ENCODE peak calls at places on chromosomes 3 and 15, in six cellular contexts. One of them, this sample, is unnamed.

GRCh38 chr15:32687556-32687955 is 30.2 kb upstream of the GREM1 start:
- DNase-seq in tibial nerve: no peak
- DNase-seq in uterus: no peak
- DNase-seq in fibroblast of lung: peak; percentile 83
- DNase-seq in right cardiac atrium: no peak
- DNase-seq in astrocyte: peak; percentile 79
- DNase-seq in this sample: no peak

GRCh38 chr3:14548321-14548729 is 8.2 kb upstream of the GRIP2 start:
- DNase-seq in tibial nerve: peak; percentile 52
- DNase-seq in uterus: peak; percentile 73
- DNase-seq in fibroblast of lung: peak; percentile 45
- DNase-seq in right cardiac atrium: peak; percentile 71
- DNase-seq in astrocyte: peak; percentile 29
- DNase-seq in this sample: peak; percentile 86

GRCh38 chr3:185796431-185797107 is 28.3 kb downstream of the IGF2BP2 start:
- DNase-seq in tibial nerve: no peak
- DNase-seq in uterus: no peak
- DNase-seq in fibroblast of lung: peak; percentile 86
- DNase-seq in right cardiac atrium: no peak
- DNase-seq in astrocyte: peak; percentile 84
- DNase-seq in this sample: no peak

GRCh38 chr3:13621381-13622221 is 72.7 kb downstream of the FBLN2 start:
- DNase-seq in tibial nerve: no peak
- DNase-seq in uterus: no peak
- DNase-seq in fibroblast of lung: no peak
- DNase-seq in right cardiac atrium: peak; percentile 48
- DNase-seq in astrocyte: no peak
- DNase-seq in this sample: peak; percentile 42

GRCh38 chr3:146975476-146975875 is 370.3 kb upstream of the PLSCR5 start:
- DNase-seq in tibial nerve: no peak
- DNase-seq in uterus: no peak
- DNase-seq in fibroblast of lung: no peak
- DNase-seq in right cardiac atrium: no peak
- DNase-seq in astrocyte: no peak
- DNase-seq in this sample: no peak

GRCh38 chr15:73330206-73331051 is 38.3 kb downstream of the HCN4 start:
- DNase-seq in tibial nerve: no peak
- DNase-seq in uterus: no peak
- DNase-seq in fibroblast of lung: no peak
- DNase-seq in right cardiac atrium: no peak
- DNase-seq in astrocyte: no peak
- DNase-seq in this sample: peak; percentile 51

GRCh38 chr15:36232491-36232890 is 346.9 kb upstream of the CDIN1 start:
- DNase-seq in tibial nerve: no peak
- DNase-seq in uterus: no peak
- DNase-seq in fibroblast of lung: no peak
- DNase-seq in right cardiac atrium: no peak
- DNase-seq in astrocyte: no peak
- DNase-seq in this sample: no peak

GRCh38 chr15:96162322-96162721 is 168.2 kb upstream of the NR2F2 start:
- DNase-seq in tibial nerve: no peak
- DNase-seq in uterus: no peak
- DNase-seq in fibroblast of lung: no peak
- DNase-seq in right cardiac atrium: no peak
- DNase-seq in astrocyte: no peak
- DNase-seq in this sample: no peak

GRCh38 chr15:39272901-39273300 is 308.0 kb upstream of the THBS1 start:
- DNase-seq in tibial nerve: no peak
- DNase-seq in uterus: no peak
- DNase-seq in fibroblast of lung: no peak
- DNase-seq in right cardiac atrium: no peak
- DNase-seq in astrocyte: no peak
- DNase-seq in this sample: no peak

GRCh38 chr3:169158379-169158778 is 505.1 kb downstream of the MECOM start:
- DNase-seq in tibial nerve: no peak
- DNase-seq in uterus: no peak
- DNase-seq in fibroblast of lung: no peak
- DNase-seq in right cardiac atrium: no peak
- DNase-seq in astrocyte: no peak
- DNase-seq in this sample: no peak

GRCh38 chr3:52527732-52528595 is 5.7 kb downstream of the NT5DC2 start:
- DNase-seq in tibial nerve: peak; percentile 8
- DNase-seq in uterus: peak; percentile 15
- DNase-seq in fibroblast of lung: no peak
- DNase-seq in right cardiac atrium: peak; percentile 15
- DNase-seq in astrocyte: no peak
- DNase-seq in this sample: no peak

GRCh38 chr15:66240240-66240842 is 13.2 kb downstream of the MEGF11 start:
- DNase-seq in tibial nerve: no peak
- DNase-seq in uterus: no peak
- DNase-seq in fibroblast of lung: no peak
- DNase-seq in right cardiac atrium: no peak
- DNase-seq in astrocyte: no peak
- DNase-seq in this sample: no peak

GRCh38 chr3:106251160-106251892 is 382.5 kb upstream of the CBLB start:
- DNase-seq in tibial nerve: no peak
- DNase-seq in uterus: no peak
- DNase-seq in fibroblast of lung: no peak
- DNase-seq in right cardiac atrium: no peak
- DNase-seq in astrocyte: no peak
- DNase-seq in this sample: no peak

GRCh38 chr3:51716805-51717204 is 9.9 kb downstream of the GRM2 start:
- DNase-seq in tibial nerve: no peak
- DNase-seq in uterus: no peak
- DNase-seq in fibroblast of lung: no peak
- DNase-seq in right cardiac atrium: no peak
- DNase-seq in astrocyte: no peak
- DNase-seq in this sample: no peak

GRCh38 chr15:65101418-65101890 is 13.5 kb downstream of the UBAP1L start:
- DNase-seq in tibial nerve: peak; percentile 67
- DNase-seq in uterus: peak; percentile 75
- DNase-seq in fibroblast of lung: peak; percentile 29
- DNase-seq in right cardiac atrium: peak; percentile 80
- DNase-seq in astrocyte: no peak
- DNase-seq in this sample: peak; percentile 87

GRCh38 chr3:150520408-150520807 is 25.9 kb downstream of the SERP1 start:
- DNase-seq in tibial nerve: no peak
- DNase-seq in uterus: no peak
- DNase-seq in fibroblast of lung: no peak
- DNase-seq in right cardiac atrium: no peak
- DNase-seq in astrocyte: no peak
- DNase-seq in this sample: no peak

GRCh38 chr3:12968541-12968940 is 104.7 kb downstream of the IQSEC1 start:
- DNase-seq in tibial nerve: no peak
- DNase-seq in uterus: no peak
- DNase-seq in fibroblast of lung: no peak
- DNase-seq in right cardiac atrium: peak; percentile 15
- DNase-seq in astrocyte: no peak
- DNase-seq in this sample: no peak

GRCh38 chr3:71955549-71956373 is 170.8 kb upstream of the PROK2 start:
- DNase-seq in tibial nerve: peak; percentile 64
- DNase-seq in uterus: peak; percentile 79
- DNase-seq in fibroblast of lung: peak; percentile 74
- DNase-seq in right cardiac atrium: peak; percentile 69
- DNase-seq in astrocyte: peak; percentile 68
- DNase-seq in this sample: peak; percentile 83

GRCh38 chr15:82045179-82045891 is 483 bp downstream of the MEX3B start:
- DNase-seq in tibial nerve: peak; percentile 22
- DNase-seq in uterus: no peak
- DNase-seq in fibroblast of lung: peak; percentile 60
- DNase-seq in right cardiac atrium: peak; percentile 44
- DNase-seq in astrocyte: peak; percentile 32
- DNase-seq in this sample: peak; percentile 19

GRCh38 chr3:181610083-181610972 is 101.4 kb upstream of the SOX2 start:
- DNase-seq in tibial nerve: no peak
- DNase-seq in uterus: no peak
- DNase-seq in fibroblast of lung: peak; percentile 46
- DNase-seq in right cardiac atrium: no peak
- DNase-seq in astrocyte: peak; percentile 25
- DNase-seq in this sample: no peak

GRCh38 chr15:75125935-75126334 is 75.7 kb upstream of the C15orf39 start:
- DNase-seq in tibial nerve: no peak
- DNase-seq in uterus: no peak
- DNase-seq in fibroblast of lung: no peak
- DNase-seq in right cardiac atrium: no peak
- DNase-seq in astrocyte: no peak
- DNase-seq in this sample: no peak

DNA sequence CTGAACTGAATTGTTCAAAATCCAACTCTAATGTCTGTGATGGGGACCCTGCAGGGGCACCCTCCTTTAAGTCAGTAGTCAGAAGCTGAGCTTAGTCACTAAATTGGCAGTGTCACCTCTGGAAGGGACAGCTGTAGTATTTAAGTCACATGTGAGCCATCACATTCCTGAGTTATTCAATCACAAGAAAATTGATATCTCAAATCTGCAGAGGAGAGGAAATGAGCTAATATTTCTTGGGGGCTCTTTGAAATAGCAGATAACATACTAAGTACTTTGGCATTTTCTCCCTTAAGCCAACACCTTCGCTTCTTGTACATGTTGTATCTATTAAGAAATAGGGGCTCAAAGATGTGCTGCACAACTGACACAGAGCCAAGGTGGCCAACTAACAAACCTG is 63.0 kb downstream of the ABHD5 start:
- DNase-seq in tibial nerve: no peak
- DNase-seq in uterus: no peak
- DNase-seq in fibroblast of lung: peak; percentile 82
- DNase-seq in right cardiac atrium: no peak
- DNase-seq in astrocyte: peak; percentile 73
- DNase-seq in this sample: no peak
- H3K4me1 ChIP-seq in tibial nerve: peaks cover 2% of the 10 kb centered on the region
- H3K4me1 ChIP-seq in uterus: no peaks in the 10 kb centered on the region
- H3K4me1 ChIP-seq in fibroblast of lung: peaks cover 24% of the 10 kb centered on the region
- H3K4me1 ChIP-seq in right cardiac atrium: peaks cover 3% of the 10 kb centered on the region
- H3K4me1 ChIP-seq in astrocyte: peaks cover 18% of the 10 kb centered on the region
- H3K4me1 ChIP-seq in this sample: no peaks in the 10 kb centered on the region

DNA sequence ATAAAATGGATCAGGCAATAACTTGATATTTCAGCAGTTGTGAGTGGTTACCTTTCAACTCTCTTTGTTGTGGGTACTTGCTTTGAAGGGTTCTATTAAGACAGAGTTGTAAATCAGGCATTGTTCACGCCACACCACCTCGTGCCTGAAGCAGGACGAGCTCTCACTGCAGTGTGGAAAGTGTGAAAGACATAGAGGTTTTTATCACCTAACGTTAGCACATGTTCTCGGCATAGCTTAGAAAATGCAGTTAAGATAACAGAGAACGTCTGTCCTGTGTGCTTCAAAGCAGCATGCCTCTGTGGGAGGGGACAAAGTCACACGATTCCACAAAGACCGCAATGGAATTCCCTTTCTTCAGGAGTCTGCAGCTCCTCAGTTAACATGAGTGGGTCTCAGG is 7.8 kb downstream of the ADAMTS17 start:
- DNase-seq in tibial nerve: no peak
- DNase-seq in uterus: no peak
- DNase-seq in fibroblast of lung: no peak
- DNase-seq in right cardiac atrium: no peak
- DNase-seq in astrocyte: no peak
- DNase-seq in this sample: no peak
- H3K27ac ChIP-seq in tibial nerve: no peak overlapping the region
- H3K27ac ChIP-seq in uterus: no peak overlapping the region
- H3K27ac ChIP-seq in fibroblast of lung: no peak overlapping the region
- H3K27ac ChIP-seq in right cardiac atrium: no peak overlapping the region
- H3K27ac ChIP-seq in astrocyte: no peak overlapping the region
- H3K27ac ChIP-seq in this sample: no peak overlapping the region

GRCh38 chr3:69864141-69864540 is 124.9 kb downstream of the MITF start:
- DNase-seq in tibial nerve: no peak
- DNase-seq in uterus: no peak
- DNase-seq in fibroblast of lung: no peak
- DNase-seq in right cardiac atrium: no peak
- DNase-seq in astrocyte: no peak
- DNase-seq in this sample: no peak

GRCh38 chr3:69867941-69868505 is 128.8 kb downstream of the MITF start:
- DNase-seq in tibial nerve: no peak
- DNase-seq in uterus: no peak
- DNase-seq in fibroblast of lung: peak; percentile 28
- DNase-seq in right cardiac atrium: no peak
- DNase-seq in astrocyte: no peak
- DNase-seq in this sample: no peak

GRCh38 chr3:69864751-69865150 is 125.5 kb downstream of the MITF start:
- DNase-seq in tibial nerve: no peak
- DNase-seq in uterus: no peak
- DNase-seq in fibroblast of lung: no peak
- DNase-seq in right cardiac atrium: no peak
- DNase-seq in astrocyte: no peak
- DNase-seq in this sample: no peak

GRCh38 chr3:69866988-69867720 is 127.9 kb downstream of the MITF start:
- DNase-seq in tibial nerve: no peak
- DNase-seq in uterus: no peak
- DNase-seq in fibroblast of lung: peak; percentile 60
- DNase-seq in right cardiac atrium: no peak
- DNase-seq in astrocyte: peak; percentile 47
- DNase-seq in this sample: no peak

DNA sequence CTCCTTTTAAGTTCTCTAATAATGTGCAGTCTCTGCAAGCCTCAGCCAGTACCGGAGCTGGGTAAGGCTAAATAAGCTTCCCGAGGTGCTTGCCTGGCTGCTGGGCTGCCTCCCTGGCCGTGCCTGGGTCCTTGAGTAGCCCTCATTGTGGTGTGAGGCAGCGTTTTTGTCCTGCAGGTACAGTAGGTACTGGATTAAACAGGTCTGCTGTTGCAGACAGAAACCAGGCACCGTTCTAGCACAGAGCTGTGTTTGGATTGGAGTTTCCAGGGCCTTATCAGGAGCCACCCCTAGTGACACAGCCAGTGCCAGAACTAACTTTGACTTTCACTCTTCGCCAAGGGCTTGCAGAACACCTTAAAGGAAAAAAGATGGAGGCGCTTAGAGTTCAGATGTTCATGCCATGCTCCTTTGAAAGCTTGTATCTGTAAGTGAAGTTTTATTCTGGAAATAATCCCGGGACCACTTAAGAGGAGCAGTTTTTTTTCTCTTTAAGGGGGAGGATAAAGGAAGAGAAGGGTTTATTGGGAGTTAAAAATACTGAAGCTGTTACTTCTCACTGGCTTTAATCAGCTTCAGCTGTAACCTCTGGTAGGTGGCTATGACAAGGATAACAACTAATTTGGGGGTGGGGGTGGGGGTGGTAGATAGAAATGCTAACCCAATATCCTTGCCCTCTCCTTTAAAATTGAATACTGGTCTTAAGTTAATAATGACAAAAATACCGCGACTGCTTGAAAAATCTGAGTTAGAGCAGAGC is 126.8 kb downstream of the MITF start:
- DNase-seq in tibial nerve: no peak
- DNase-seq in uterus: peak; percentile 26
- DNase-seq in fibroblast of lung: no peak
- DNase-seq in right cardiac atrium: peak; percentile 21
- DNase-seq in astrocyte: no peak
- DNase-seq in this sample: peak; percentile 20
- H3K4me1 ChIP-seq in tibial nerve: no peaks in the 10 kb centered on the region
- H3K4me1 ChIP-seq in uterus: no peaks in the 10 kb centered on the region
- H3K4me1 ChIP-seq in fibroblast of lung: peaks cover 14% of the 10 kb centered on the region
- H3K4me1 ChIP-seq in right cardiac atrium: peaks cover 7% of the 10 kb centered on the region
- H3K4me1 ChIP-seq in astrocyte: peaks cover 15% of the 10 kb centered on the region
- H3K4me1 ChIP-seq in this sample: no peaks in the 10 kb centered on the region

DNA sequence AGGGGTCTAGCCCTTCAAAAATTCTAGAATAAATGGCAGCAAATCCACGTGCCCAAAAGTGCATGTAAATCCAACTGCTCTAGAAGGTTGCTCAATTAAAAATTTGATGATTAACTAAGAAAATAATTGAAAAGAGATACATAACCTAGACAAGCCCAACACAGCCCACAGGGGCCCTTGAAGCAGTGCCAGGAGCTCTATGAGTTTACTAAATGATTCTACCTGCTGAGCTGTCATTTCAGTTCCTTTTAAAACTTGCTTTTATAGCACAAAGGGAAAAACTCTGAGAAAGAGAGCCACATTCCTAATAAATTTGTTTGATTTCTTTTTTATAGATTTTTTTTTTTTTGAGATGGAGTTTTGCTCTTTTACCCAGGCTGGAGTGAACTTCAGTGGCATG is 38.9 kb upstream of the GNB5 start:
- DNase-seq in tibial nerve: no peak
- DNase-seq in uterus: no peak
- DNase-seq in fibroblast of lung: no peak
- DNase-seq in right cardiac atrium: no peak
- DNase-seq in astrocyte: no peak
- DNase-seq in this sample: no peak
- H3K27ac ChIP-seq in tibial nerve: no peak overlapping the region
- H3K27ac ChIP-seq in uterus: no peak overlapping the region
- H3K27ac ChIP-seq in fibroblast of lung: no peak overlapping the region
- H3K27ac ChIP-seq in right cardiac atrium: no peak overlapping the region
- H3K27ac ChIP-seq in astrocyte: no peak overlapping the region
- H3K27ac ChIP-seq in this sample: no peak overlapping the region

This sample was measured in testis.